ENCODE peak calls at places on chromosome 19, in seven cellular contexts. Z is transverse colon, V is dorsolateral prefrontal cortex, K is GM12865, T is tibial nerve, B is cardiac muscle cell, O is psoas muscle. H is an unnamed sample.

GRCh38 chr19:17322854-17323253 is 11.8 kb downstream of the ANO8 start:
- DNase-seq in V (no peak), K (no peak), O (no peak), Z (no peak), T (no peak), B (no peak), H (no peak)

GRCh38 chr19:51023946-51024345 is 2.5 kb downstream of the KLK11 start:
- DNase-seq in T (no peak), Z (no peak), K (no peak), O (peak), V (no peak), B (no peak), H (no peak)

GRCh38 chr19:49423985-49424303 is 703 bp upstream of the PTH2 start:
- DNase-seq in B (no peak), Z (no peak), K (no peak), T (no peak), V (no peak), O (no peak), H (no peak)

GRCh38 chr19:3821857-3822364 is 35.7 kb upstream of the MATK start:
- DNase-seq in Z (peak), O (peak), K (peak), B (peak), V (peak), T (peak), H (peak)

GRCh38 chr19:51210385-51210784 is 14.5 kb upstream of the CD33 start:
- DNase-seq in B (no peak), V (no peak), T (no peak), K (no peak), Z (no peak), O (no peak), H (no peak)

GRCh38 chr19:50384685-50385535 is 763 bp downstream of the POLD1 start:
- DNase-seq in T (no peak), Z (no peak), V (no peak), K (no peak), O (no peak), B (peak), H (peak)

GRCh38 chr19:37989855-37990254 is 82.8 kb downstream of the SIPA1L3 start:
- DNase-seq in O (no peak), V (no peak), Z (no peak), K (no peak), T (no peak), B (no peak), H (no peak)

GRCh38 chr19:4794971-4795370 is 3.4 kb downstream of the FEM1A start:
- DNase-seq in Z (no peak), B (no peak), V (no peak), K (no peak), O (peak), T (no peak), H (no peak)

GRCh38 chr19:46040952-46041500 is at the start of gene IGFL4:
- DNase-seq in Z (no peak), V (no peak), T (no peak), K (no peak), B (no peak), O (no peak), H (no peak)

GRCh38 chr19:17021793-17022590 is 4.6 kb downstream of the CPAMD8 start:
- DNase-seq in K (no peak), O (no peak), Z (no peak), T (no peak), V (no peak), B (no peak), H (peak)

GRCh38 chr19:30648321-30648720 is 276.1 kb downstream of the ZNF536 start:
- DNase-seq in T (no peak), Z (no peak), O (no peak), V (peak), B (no peak), K (no peak), H (no peak)

GRCh38 chr19:34838753-34839431 is 65.9 kb upstream of the ZNF599 start:
- DNase-seq in O (no peak), Z (peak), V (no peak), K (no peak), B (peak), T (no peak), H (peak)

GRCh38 chr19:40217027-40217810 is 965 bp downstream of the TTC9B start:
- DNase-seq in T (no peak), O (peak), B (peak), V (no peak), Z (peak), K (peak), H (no peak)

GRCh38 chr19:41691268-41691970 is 3.3 kb upstream of the CEACAM7 start:
- DNase-seq in Z (peak), O (no peak), K (peak), V (no peak), T (no peak), B (no peak), H (peak)

GRCh38 chr19:3942790-3943409 is 10.0 kb downstream of the NMRK2 start:
- DNase-seq in B (no peak), V (no peak), K (no peak), Z (no peak), T (no peak), O (peak), H (no peak)

GRCh38 chr19:412356-413355 is 3.7 kb upstream of the C2CD4C start:
- DNase-seq in K (no peak), Z (no peak), T (no peak), O (peak), V (no peak), B (no peak), H (no peak)

GRCh38 chr19:17110599-17110966 is 35.0 kb downstream of the MYO9B start:
- DNase-seq in K (no peak), V (no peak), O (no peak), Z (no peak), T (no peak), B (no peak), H (no peak)

GRCh38 chr19:54469496-54469934 is 3.6 kb downstream of the CDC42EP5 start:
- DNase-seq in T (no peak), O (peak), K (no peak), Z (peak), V (no peak), B (no peak), H (no peak)

GRCh38 chr19:28497137-28497536 is 715.8 kb downstream of the UQCRFS1 start:
- DNase-seq in Z (no peak), K (no peak), T (no peak), V (no peak), B (no peak), O (no peak), H (peak)

GRCh38 chr19:48568345-48568886 is 16.4 kb downstream of the SULT2B1 start:
- DNase-seq in B (peak), V (peak), T (peak), Z (peak), O (peak), K (no peak), H (peak)

GRCh38 chr19:511101-511841 is 4.0 kb downstream of the TPGS1 start:
- DNase-seq in O (peak), B (no peak), Z (peak), K (no peak), V (no peak), T (no peak), H (peak)

GRCh38 chr19:33294058-33294798 is 8.1 kb downstream of the CEBPA start:
- DNase-seq in V (no peak), B (no peak), O (peak), K (no peak), T (no peak), Z (no peak), H (no peak)

GRCh38 chr19:33290956-33291622 is 11.2 kb downstream of the CEBPA start:
- DNase-seq in K (no peak), T (no peak), O (peak), V (no peak), Z (peak), B (no peak), H (no peak)

GRCh38 chr19:33292595-33293254 is 9.6 kb downstream of the CEBPA start:
- DNase-seq in Z (peak), O (peak), K (no peak), T (no peak), B (no peak), V (no peak), H (no peak)

GRCh38 chr19:33291623-33292534 is 10.5 kb downstream of the CEBPA start:
- DNase-seq in V (no peak), B (no peak), T (no peak), K (no peak), Z (peak), O (peak), H (no peak)

GRCh38 chr19:33293255-33294057 is 8.9 kb downstream of the CEBPA start:
- DNase-seq in T (no peak), Z (peak), O (peak), B (no peak), K (no peak), V (no peak), H (peak)
- TF ChIP-seq CTCF in T (no peak), Z (no peak), O (no peak), B (no peak), K (no peak), V (no peak), H (no peak)

GRCh38 chr19:22526661-22527272 is 104.6 kb upstream of the ZNF98 start:
- DNase-seq in B (no peak), T (no peak), O (no peak), Z (no peak), V (no peak), K (no peak), H (no peak)

GRCh38 chr19:22523940-22524339 is 101.8 kb upstream of the ZNF98 start:
- DNase-seq in O (no peak), V (no peak), K (no peak), Z (no peak), B (no peak), T (no peak), H (no peak)

GRCh38 chr19:22530042-22530441 is 104.1 kb upstream of the ZNF492 start:
- DNase-seq in V (no peak), K (no peak), O (no peak), T (no peak), B (no peak), Z (no peak), H (no peak)

GRCh38 chr19:22528956-22529355 is 105.2 kb upstream of the ZNF492 start:
- DNase-seq in O (no peak), V (no peak), B (no peak), K (no peak), T (no peak), Z (no peak), H (no peak)

DNA sequence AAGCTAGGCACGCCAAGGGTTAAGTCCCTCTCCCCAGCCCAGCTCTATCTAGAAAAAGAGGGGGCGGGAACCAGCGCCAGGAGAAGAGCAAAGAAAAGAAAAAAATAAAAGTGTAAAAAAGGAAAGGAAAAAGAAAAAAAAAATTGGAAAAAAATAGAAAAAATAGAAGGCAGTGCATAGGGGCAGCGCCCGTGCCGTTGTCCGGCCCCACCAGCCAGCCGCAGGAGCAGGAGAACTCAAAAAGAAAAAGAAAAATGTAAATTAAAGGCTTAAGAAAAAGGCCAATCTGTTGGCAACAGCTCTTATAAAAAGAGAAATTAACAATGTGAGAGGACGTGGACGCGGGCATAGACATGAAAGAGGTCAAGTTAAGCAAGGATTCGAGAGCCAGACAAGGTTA is 105.4 kb upstream of the ZNF98 start:
- DNase-seq in T (no peak), Z (no peak), V (no peak), B (no peak), O (no peak), K (no peak), H (no peak)
- H3K4me3 ChIP-seq in T (no peak), Z (no peak), V (no peak), B (no peak), O (no peak), K (no peak), H (no peak)

DNA sequence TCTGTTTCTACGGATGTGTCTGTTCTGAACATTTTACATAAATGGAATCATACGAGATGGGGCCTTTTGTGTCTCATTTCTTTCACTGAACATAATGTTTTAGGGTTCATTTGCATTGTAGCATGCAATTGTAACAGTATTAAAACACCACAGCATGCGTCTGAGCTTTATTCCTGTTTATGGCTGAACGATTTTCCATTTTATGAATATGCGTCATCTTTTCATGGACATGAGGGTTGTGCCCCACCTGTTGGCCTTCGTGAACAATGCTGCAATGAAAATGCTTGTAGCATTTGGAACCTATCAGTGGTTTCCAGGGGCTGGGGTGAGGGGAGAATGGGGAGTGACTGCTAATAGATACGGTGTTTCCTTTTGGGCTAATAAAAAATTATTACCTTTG is 5.1 kb downstream of the OR10H1 start:
- DNase-seq in K (peak), O (no peak), B (no peak), V (no peak), T (no peak), Z (peak), H (no peak)
- TF ChIP-seq CTCF in K (peak), O (no peak), B (no peak), V (no peak), T (peak), Z (peak), H (no peak)

GRCh38 chr19:44673510-44673909 is 2.2 kb downstream of the CEACAM19 start:
- DNase-seq in T (no peak), Z (no peak), K (no peak), V (no peak), B (no peak), O (no peak), H (no peak)

GRCh38 chr19:44671400-44671799 is at the start of gene CEACAM19:
- DNase-seq in V (no peak), B (no peak), Z (no peak), K (peak), O (no peak), T (no peak), H (no peak)

GRCh38 chr19:44677019-44677809 is 5.9 kb downstream of the CEACAM19 start:
- DNase-seq in B (no peak), Z (no peak), V (no peak), T (no peak), K (peak), O (no peak), H (peak)

GRCh38 chr19:44672226-44672625 is 944 bp downstream of the CEACAM19 start:
- DNase-seq in O (no peak), V (no peak), B (no peak), K (no peak), Z (no peak), T (no peak), H (no peak)

DNA sequence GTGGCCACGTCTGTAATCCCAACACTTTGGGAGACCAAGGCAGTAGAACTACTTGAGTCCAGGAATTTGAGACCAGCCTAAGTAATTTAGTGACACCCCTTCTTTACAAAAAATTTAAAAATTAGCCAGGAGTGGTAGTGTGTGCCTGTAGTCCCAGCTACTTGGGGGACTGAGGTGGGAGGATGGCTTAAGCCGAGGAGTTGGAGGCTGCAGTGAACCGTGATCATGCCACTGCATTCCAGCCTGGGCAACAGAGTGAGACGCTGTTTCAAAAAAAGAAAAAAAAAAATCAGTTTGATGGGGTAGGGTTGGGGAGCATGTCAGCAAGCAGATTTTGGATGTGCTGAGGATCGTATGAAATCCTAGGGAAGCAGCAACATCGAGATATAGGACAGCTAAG is 4.2 kb downstream of the CEACAM19 start:
- DNase-seq in T (no peak), O (no peak), Z (no peak), V (no peak), K (no peak), B (no peak), H (no peak)
- H3K4me3 ChIP-seq in T (no peak), O (no peak), Z (no peak), V (no peak), K (no peak), B (no peak), H (no peak)

GRCh38 chr19:10270180-10270615 is 722 bp upstream of the ICAM1 start:
- DNase-seq in V (peak), K (peak), B (no peak), O (peak), Z (peak), T (peak), H (peak)
- TF ChIP-seq CTCF in V (no peak), K (no peak), B (no peak), O (no peak), Z (no peak), T (no peak), H (no peak)

GRCh38 chr19:11887247-11887617 is 350 bp upstream of the ZNF69 start:
- DNase-seq in B (no peak), T (no peak), K (no peak), V (peak), O (no peak), Z (no peak), H (no peak)

GRCh38 chr19:11880598-11880997 is 7.0 kb upstream of the ZNF69 start:
- DNase-seq in V (no peak), B (no peak), K (no peak), O (no peak), Z (no peak), T (no peak), H (no peak)

GRCh38 chr19:11881151-11881800 is 6.3 kb upstream of the ZNF69 start:
- DNase-seq in K (peak), O (no peak), V (peak), Z (peak), T (no peak), B (peak), H (peak)
- H3K4me3 ChIP-seq in K (no peak), O (no peak), V (no peak), Z (no peak), T (no peak), B (no peak), H (no peak)

DNA sequence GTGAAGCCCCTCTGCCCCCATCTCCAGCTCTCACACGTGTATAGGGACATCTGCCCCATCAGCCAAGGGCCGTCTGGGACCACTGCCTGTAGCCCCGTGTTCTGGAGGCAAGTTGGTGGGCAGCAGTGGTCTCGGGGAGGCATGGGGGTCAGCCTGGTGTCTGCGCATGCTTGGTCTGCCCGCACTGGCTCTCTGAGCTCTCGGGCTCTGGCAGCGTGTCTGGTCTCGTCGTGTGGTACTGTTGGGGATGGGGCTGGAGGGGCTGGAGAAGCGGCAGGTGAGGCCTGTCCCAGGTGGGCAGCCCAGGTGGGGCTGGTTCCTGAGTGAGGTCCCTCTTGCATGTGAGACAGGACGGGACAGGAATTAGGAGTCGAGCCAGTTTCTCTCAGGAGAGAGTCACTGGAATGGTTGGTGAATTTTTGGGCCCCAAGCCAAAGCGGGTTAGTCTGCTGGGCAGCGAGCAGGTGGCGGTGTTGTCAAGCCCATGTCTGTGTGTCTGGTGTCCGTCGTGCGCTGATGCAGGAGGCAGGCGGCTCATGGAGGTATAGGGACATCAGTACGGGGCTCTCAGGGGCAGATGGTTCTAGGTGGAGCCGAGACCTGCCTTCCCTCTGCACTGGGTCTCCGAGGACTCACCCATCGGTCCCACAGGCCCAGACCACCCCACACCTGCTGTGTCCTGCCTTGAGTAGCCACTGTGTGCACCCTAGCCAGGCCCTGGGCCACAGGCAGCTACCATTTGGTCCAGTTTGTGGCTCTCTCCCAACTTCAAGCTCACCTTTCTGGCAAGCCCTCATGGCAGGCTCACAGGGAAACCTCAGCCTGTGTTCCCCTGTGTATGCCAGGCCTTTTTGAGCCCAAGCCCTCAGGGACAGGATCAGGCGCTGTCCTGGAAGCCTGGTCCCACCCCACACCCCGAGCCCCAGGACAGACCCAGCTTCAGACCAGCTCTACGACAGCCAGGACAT is 18.2 kb downstream of the COMP start:
- DNase-seq in K (no peak), B (no peak), Z (no peak), T (no peak), V (no peak), O (peak), H (no peak)
- TF ChIP-seq CTCF in K (no peak), B (no peak), Z (no peak), T (no peak), V (no peak), O (no peak), H (no peak)

GRCh38 chr19:2059422-2060201 is 8.6 kb upstream of the MKNK2 start:
- DNase-seq in T (peak), Z (peak), O (peak), B (no peak), V (peak), K (no peak), H (peak)
- H3K4me3 ChIP-seq in T (no peak), Z (no peak), O (peak), B (peak), V (no peak), K (peak), H (no peak)